ENCODE peak calls at places on chromosomes 13 and 19, in seven cellular contexts. J is adipocyte; I is cardiac muscle cell; U is upper lobe of right lung; K is vagina; B is adrenal gland; M is effector memory CD4-positive, alpha-beta T cell. L is an unnamed sample.

GRCh38 chr13:21759503-21759902 is 88.6 kb downstream of the FGF9 start:
- DNase-seq in J (no peak), I (no peak), U (no peak), K (no peak), B (no peak), M (no peak), L (no peak)

GRCh38 chr19:19538077-19538764 is at the start of gene CILP2:
- DNase-seq in J (peak; percentile 20), I (peak; percentile 32), U (no peak), K (no peak), B (no peak), M (peak; percentile 39), L (peak; percentile 68)

GRCh38 chr13:31012285-31013024 is 80.0 kb downstream of the TEX26 start:
- DNase-seq in J (peak; percentile 66), I (peak; percentile 52), U (no peak), K (no peak), B (no peak), M (no peak), L (no peak)

GRCh38 chr19:15829277-15829770 is 13.9 kb upstream of the OR10H1 start:
- DNase-seq in J (no peak), I (no peak), U (no peak), K (no peak), B (no peak), M (no peak), L (no peak)

GRCh38 chr19:16824658-16825311 is 4.4 kb upstream of the SIN3B start:
- DNase-seq in J (no peak), I (peak; percentile 29), U (no peak), K (no peak), B (no peak), M (no peak), L (no peak)

GRCh38 chr19:35013820-35014754 is 14.0 kb downstream of the GRAMD1A start:
- DNase-seq in J (no peak), I (peak; percentile 38), U (no peak), K (no peak), B (no peak), M (peak; percentile 63), L (peak; percentile 64)

GRCh38 chr13:85137516-85137915 is 661.7 kb downstream of the SLITRK6 start:
- DNase-seq in J (peak; percentile 15), I (no peak), U (no peak), K (no peak), B (no peak), M (no peak), L (no peak)

GRCh38 chr19:19217110-19217509 is 5.4 kb downstream of the NCAN start:
- DNase-seq in J (no peak), I (no peak), U (no peak), K (no peak), B (no peak), M (no peak), L (no peak)

GRCh38 chr13:28964831-28965230 is 144.7 kb downstream of the MTUS2 start:
- DNase-seq in J (no peak), I (no peak), U (no peak), K (no peak), B (no peak), M (no peak), L (no peak)

GRCh38 chr19:21084343-21084742 is 2.3 kb downstream of the ZNF714 start:
- DNase-seq in J (peak; percentile 35), I (peak; percentile 35), U (no peak), K (no peak), B (no peak), M (no peak), L (no peak)

GRCh38 chr19:10760268-10760944 is 42.5 kb downstream of the DNM2 start:
- DNase-seq in J (peak; percentile 22), I (no peak), U (no peak), K (no peak), B (no peak), M (no peak), L (no peak)

GRCh38 chr13:72648513-72649065 is 78.8 kb downstream of the MZT1 start:
- DNase-seq in J (peak; percentile 9), I (peak; percentile 1), U (no peak), K (no peak), B (no peak), M (no peak), L (no peak)

GRCh38 chr13:105735269-105735668 is 800.2 kb downstream of the EFNB2 start:
- DNase-seq in J (peak; percentile 18), I (no peak), U (no peak), K (no peak), B (no peak), M (no peak), L (no peak)

GRCh38 chr19:3868770-3869456 is at the start of gene ZFR2:
- DNase-seq in J (no peak), I (no peak), U (no peak), K (no peak), B (peak; percentile 63), M (peak; percentile 12), L (no peak)

GRCh38 chr13:40787062-40787461 is 2.3 kb upstream of the SLC25A15 start:
- DNase-seq in J (peak; percentile 10), I (no peak), U (no peak), K (no peak), B (peak; percentile 38), M (no peak), L (no peak)

GRCh38 chr13:47038196-47038595 is 141.3 kb upstream of the HTR2A start:
- DNase-seq in J (no peak), I (no peak), U (no peak), K (no peak), B (no peak), M (no peak), L (no peak)

GRCh38 chr13:63208811-63209210 is 1793.2 kb upstream of the PCDH20 start:
- DNase-seq in J (no peak), I (no peak), U (no peak), K (no peak), B (no peak), M (no peak), L (no peak)

GRCh38 chr13:108560092-108560491 is 69.3 kb upstream of the MYO16 start:
- DNase-seq in J (no peak), I (no peak), U (no peak), K (no peak), B (no peak), M (no peak), L (no peak)

DNA sequence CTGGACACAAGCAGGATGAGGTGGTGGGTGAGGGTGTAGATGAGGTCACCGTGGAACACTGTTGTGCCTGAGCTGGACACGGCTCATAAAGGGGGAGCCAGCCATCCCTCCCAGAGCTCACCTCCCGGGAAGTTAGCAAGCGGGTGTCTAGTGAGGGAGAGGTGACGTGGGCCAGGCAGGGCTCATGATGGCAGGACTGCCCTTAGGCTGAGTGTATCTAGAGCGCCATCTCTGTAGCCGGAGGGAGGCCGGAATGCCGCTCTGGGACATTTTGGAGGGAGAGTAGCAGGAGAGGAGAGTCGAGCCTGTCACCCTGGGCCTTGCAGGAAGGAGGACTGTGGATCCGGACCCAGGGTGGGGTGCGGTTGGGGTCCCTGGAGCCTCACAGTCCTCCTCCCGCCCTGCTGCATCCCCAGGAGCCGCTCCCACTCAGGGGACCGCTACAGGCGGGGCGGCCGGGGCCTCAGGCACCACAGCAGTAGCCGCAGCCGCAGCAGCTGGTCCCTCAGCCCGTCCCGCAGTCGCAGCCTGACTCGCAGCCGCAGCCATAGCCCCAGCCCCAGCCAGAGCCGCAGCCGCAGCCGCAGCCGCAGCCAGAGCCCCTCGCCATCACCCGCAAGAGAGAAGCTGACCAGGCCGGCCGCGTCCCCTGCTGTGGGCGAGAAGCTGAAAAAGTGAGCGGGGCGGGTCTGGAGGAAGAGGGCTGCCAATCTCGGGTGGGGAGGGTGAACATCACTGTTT is 9.2 kb downstream of the ZNF296 start:
- DNase-seq in J (no peak), I (no peak), U (no peak), K (no peak), B (no peak), M (no peak), L (no peak)
- H3K9me3 ChIP-seq in J (no peaks in the 10 kb centered on the region), I (no peaks in the 10 kb centered on the region), U (no peaks in the 10 kb centered on the region), K (no peaks in the 10 kb centered on the region), B (no peaks in the 10 kb centered on the region), M (no peaks in the 10 kb centered on the region), L (no peaks in the 10 kb centered on the region)

DNA sequence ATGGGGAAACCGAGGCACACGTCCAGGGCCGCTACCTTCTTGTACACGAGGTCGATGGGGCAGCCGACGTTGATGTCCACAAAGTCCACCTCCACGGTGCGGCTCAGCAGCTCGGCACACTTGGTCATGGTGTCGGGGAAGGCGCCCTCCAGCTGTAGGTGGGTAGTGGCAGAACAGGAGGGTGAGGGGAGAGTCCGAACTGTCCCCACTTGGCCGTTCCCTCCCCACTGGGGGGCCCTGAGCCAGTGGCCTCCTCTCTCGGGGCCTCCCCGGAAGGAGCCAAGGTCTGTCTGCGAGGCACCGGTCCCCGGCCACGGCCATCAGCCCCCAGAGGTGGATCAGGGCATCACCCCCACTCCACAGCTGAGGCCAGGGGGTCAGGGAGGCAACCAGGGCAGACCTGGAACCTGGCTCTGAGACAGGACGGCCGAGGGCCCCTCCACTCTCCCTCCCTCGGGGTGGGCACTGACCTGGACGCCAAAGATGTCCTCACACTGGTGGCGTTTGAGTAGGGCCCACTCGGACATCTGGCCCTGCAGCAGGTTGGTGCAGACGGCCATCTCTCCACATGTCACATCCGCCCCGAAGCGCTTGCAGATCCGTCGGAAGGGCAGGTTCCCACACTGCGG is 3.1 kb upstream of the PRR22 start:
- DNase-seq in J (no peak), I (no peak), U (no peak), K (no peak), B (no peak), M (no peak), L (peak; percentile 65)
- H3K4me1 ChIP-seq in J (peaks cover 8% of the 10 kb centered on the region), I (no peaks in the 10 kb centered on the region), U (peaks cover 6% of the 10 kb centered on the region), K (peaks cover 13% of the 10 kb centered on the region), B (peaks cover 6% of the 10 kb centered on the region), M (peaks cover 4% of the 10 kb centered on the region), L (peaks cover 8% of the 10 kb centered on the region)

GRCh38 chr19:6996810-6997209 is 24.4 kb downstream of the MBD3L2B start:
- DNase-seq in J (no peak), I (no peak), U (no peak), K (no peak), B (no peak), M (no peak), L (no peak)

GRCh38 chr19:6997679-6998445 is 23.4 kb downstream of the MBD3L2B start:
- DNase-seq in J (peak; percentile 2), I (peak; percentile 57), U (no peak), K (no peak), B (no peak), M (no peak), L (no peak)

GRCh38 chr19:7004313-7004931 is 16.8 kb downstream of the MBD3L2B start:
- DNase-seq in J (peak; percentile 65), I (peak; percentile 57), U (no peak), K (no peak), B (no peak), M (no peak), L (no peak)

GRCh38 chr19:6999938-7000732 is 21.1 kb downstream of the MBD3L2B start:
- DNase-seq in J (no peak), I (no peak), U (no peak), K (no peak), B (no peak), M (no peak), L (no peak)

GRCh38 chr19:7000816-7001215 is 20.4 kb downstream of the MBD3L2B start:
- DNase-seq in J (no peak), I (no peak), U (no peak), K (no peak), B (no peak), M (no peak), L (no peak)
- H3K9me3 ChIP-seq in J (peaks cover 7% of the 10 kb centered on the region), I (no peaks in the 10 kb centered on the region), U (no peaks in the 10 kb centered on the region), K (no peaks in the 10 kb centered on the region), B (no peaks in the 10 kb centered on the region), M (no peaks in the 10 kb centered on the region), L (no peaks in the 10 kb centered on the region)

GRCh38 chr13:94630858-94631257 is 29.2 kb downstream of the GPR180 start:
- DNase-seq in J (no peak), I (no peak), U (no peak), K (no peak), B (no peak), M (no peak), L (no peak)

GRCh38 chr13:94636942-94637578 is 35.4 kb downstream of the GPR180 start:
- DNase-seq in J (no peak), I (no peak), U (no peak), K (no peak), B (no peak), M (no peak), L (no peak)

GRCh38 chr13:94632227-94632980 is 30.7 kb downstream of the GPR180 start:
- DNase-seq in J (no peak), I (no peak), U (no peak), K (no peak), B (no peak), M (no peak), L (no peak)
- H3K4me1 ChIP-seq in J (no peaks in the 10 kb centered on the region), I (no peaks in the 10 kb centered on the region), U (no peaks in the 10 kb centered on the region), K (no peaks in the 10 kb centered on the region), B (no peaks in the 10 kb centered on the region), M (no peaks in the 10 kb centered on the region), L (no peaks in the 10 kb centered on the region)

L was measured in sigmoid colon.